ENCODE peak calls at places on chromosomes 2 and 18, in eight cellular contexts. J is stomach; Q is ovary; K is CD8-positive, alpha-beta memory T cell; D is OCI-LY7; M is body of pancreas; G is CD8-positive, alpha-beta T cell; A is GM23248. N is an unnamed sample.

GRCh38 chr2:112059671-112060070 is 4.6 kb downstream of the TMEM87B start:
- DNase-seq in J (no peak), Q (no peak), K (no peak), D (no peak), M (no peak), G (no peak), A (no peak), N (no peak)

GRCh38 chr2:24793752-24794477 is 690 bp downstream of the CENPO start:
- DNase-seq in J (no peak), Q (no peak), K (no peak), D (peak), M (no peak), G (no peak), A (peak), N (no peak)

GRCh38 chr2:237923507-237924163 is 43.2 kb upstream of the UBE2F start:
- DNase-seq in J (peak), Q (peak), K (peak), D (peak), M (peak), G (peak), A (peak), N (peak)

GRCh38 chr2:18232731-18233438 is 327.6 kb downstream of the RDH14 start:
- DNase-seq in J (no peak), Q (no peak), K (no peak), D (no peak), M (no peak), G (no peak), A (peak), N (no peak)

GRCh38 chr2:89851583-89851905 is 1160.1 kb downstream of the RPIA start:
- DNase-seq in J (no peak), Q (no peak), K (no peak), D (peak), M (no peak), G (no peak), A (no peak), N (no peak)

GRCh38 chr18:24054130-24054529 is 39.6 kb downstream of the TTC39C start:
- DNase-seq in J (no peak), Q (no peak), K (no peak), D (no peak), M (no peak), G (no peak), A (peak), N (no peak)

GRCh38 chr2:155412599-155412998 is 714.1 kb downstream of the KCNJ3 start:
- DNase-seq in J (no peak), Q (no peak), K (no peak), D (peak), M (no peak), G (no peak), A (no peak), N (no peak)

GRCh38 chr2:127681288-127681771 is 6.0 kb upstream of the LIMS2 start:
- DNase-seq in J (no peak), Q (no peak), K (no peak), D (no peak), M (no peak), G (no peak), A (peak), N (no peak)

GRCh38 chr2:234304945-234305344 is 191.9 kb downstream of the ARL4C start:
- DNase-seq in J (no peak), Q (no peak), K (no peak), D (no peak), M (no peak), G (no peak), A (peak), N (no peak)

GRCh38 chr2:128357561-128358370 is 39.1 kb upstream of the HS6ST1 start:
- DNase-seq in J (no peak), Q (no peak), K (no peak), D (no peak), M (no peak), G (no peak), A (no peak), N (no peak)

GRCh38 chr2:1727101-1727771 is 17.1 kb downstream of the PXDN start:
- DNase-seq in J (peak), Q (no peak), K (no peak), D (no peak), M (no peak), G (no peak), A (no peak), N (no peak)

GRCh38 chr2:49251766-49252165 is 97.5 kb upstream of the FSHR start:
- DNase-seq in J (no peak), Q (no peak), K (no peak), D (no peak), M (no peak), G (no peak), A (peak), N (no peak)

GRCh38 chr2:216752855-216753505 is 57.6 kb upstream of the IGFBP5 start:
- DNase-seq in J (no peak), Q (no peak), K (no peak), D (no peak), M (no peak), G (no peak), A (peak), N (no peak)

GRCh38 chr18:55096261-55097026 is 137.2 kb upstream of the CCDC68 start:
- DNase-seq in J (no peak), Q (peak), K (no peak), D (peak), M (peak), G (no peak), A (peak), N (peak)

GRCh38 chr2:100107440-100107839 is 35.0 kb downstream of the AFF3 start:
- DNase-seq in J (no peak), Q (no peak), K (no peak), D (no peak), M (no peak), G (no peak), A (no peak), N (no peak)

GRCh38 chr2:28068098-28068497 is 177.6 kb downstream of the BABAM2 start:
- DNase-seq in J (no peak), Q (no peak), K (no peak), D (no peak), M (no peak), G (no peak), A (no peak), N (no peak)

GRCh38 chr2:10300997-10301945 is 1.4 kb upstream of the HPCAL1 start:
- DNase-seq in J (no peak), Q (no peak), K (peak), D (no peak), M (no peak), G (no peak), A (no peak), N (no peak)

GRCh38 chr2:42998721-42999120 is 206.3 kb upstream of the HAAO start:
- DNase-seq in J (no peak), Q (no peak), K (no peak), D (no peak), M (no peak), G (no peak), A (no peak), N (no peak)

GRCh38 chr2:15666776-15667578 is 75.3 kb downstream of the DDX1 start:
- DNase-seq in J (no peak), Q (no peak), K (no peak), D (no peak), M (no peak), G (no peak), A (no peak), N (no peak)

GRCh38 chr2:240298803-240299709 is 136.4 kb upstream of the GPC1 start:
- DNase-seq in J (peak), Q (no peak), K (no peak), D (no peak), M (no peak), G (no peak), A (no peak), N (no peak)

GRCh38 chr2:190183535-190183934 is 121.0 kb upstream of the MSTN start:
- DNase-seq in J (no peak), Q (no peak), K (no peak), D (no peak), M (no peak), G (no peak), A (no peak), N (no peak)

GRCh38 chr2:238380785-238381184 is 45.9 kb upstream of the ASB1 start:
- DNase-seq in J (no peak), Q (no peak), K (no peak), D (no peak), M (no peak), G (no peak), A (peak), N (no peak)

GRCh38 chr2:42493468-42493884 is 306 bp downstream of the KCNG3 start:
- DNase-seq in J (no peak), Q (no peak), K (no peak), D (no peak), M (peak), G (no peak), A (no peak), N (no peak)

GRCh38 chr18:67665266-67665665 is 148.7 kb upstream of the DSEL start:
- DNase-seq in J (no peak), Q (no peak), K (no peak), D (no peak), M (no peak), G (no peak), A (peak), N (no peak)

GRCh38 chr2:65231892-65232477 is 4.4 kb downstream of the ACTR2 start:
- DNase-seq in J (no peak), Q (no peak), K (no peak), D (no peak), M (no peak), G (peak), A (peak), N (no peak)

GRCh38 chr2:114550895-114551793 is 108.7 kb downstream of the DPP10 start:
- DNase-seq in J (peak), Q (peak), K (no peak), D (peak), M (peak), G (no peak), A (peak), N (peak)
- H3K27ac ChIP-seq in J (no peak), Q (no peak), K (no peak), D (no peak), M (no peak), G (no peak), A (no peak), N (no peak)

DNA sequence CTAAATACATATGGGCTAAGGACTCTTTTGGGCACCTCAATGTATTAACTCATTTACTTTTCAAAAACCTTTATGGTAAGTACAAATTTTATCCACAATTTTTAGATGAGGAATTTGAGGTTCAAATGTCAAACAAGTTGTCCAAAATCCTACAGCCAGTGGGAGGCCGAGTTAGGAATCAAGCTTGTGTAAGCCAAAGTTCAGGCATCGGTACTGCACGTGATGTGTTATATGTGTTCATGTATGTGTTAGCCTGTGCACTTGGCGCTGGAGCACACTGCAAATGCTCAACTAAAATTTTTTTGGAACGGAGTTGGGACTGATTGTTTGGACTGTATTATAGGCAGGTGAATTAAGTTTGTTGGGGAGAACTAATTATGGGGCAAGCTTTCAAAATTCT is 22.7 kb downstream of the HK2 start:
- DNase-seq in J (no peak), Q (no peak), K (no peak), D (no peak), M (no peak), G (no peak), A (no peak), N (no peak)
- H3K27ac ChIP-seq in J (peak), Q (no peak), K (no peak), D (no peak), M (no peak), G (no peak), A (no peak), N (no peak)

DNA sequence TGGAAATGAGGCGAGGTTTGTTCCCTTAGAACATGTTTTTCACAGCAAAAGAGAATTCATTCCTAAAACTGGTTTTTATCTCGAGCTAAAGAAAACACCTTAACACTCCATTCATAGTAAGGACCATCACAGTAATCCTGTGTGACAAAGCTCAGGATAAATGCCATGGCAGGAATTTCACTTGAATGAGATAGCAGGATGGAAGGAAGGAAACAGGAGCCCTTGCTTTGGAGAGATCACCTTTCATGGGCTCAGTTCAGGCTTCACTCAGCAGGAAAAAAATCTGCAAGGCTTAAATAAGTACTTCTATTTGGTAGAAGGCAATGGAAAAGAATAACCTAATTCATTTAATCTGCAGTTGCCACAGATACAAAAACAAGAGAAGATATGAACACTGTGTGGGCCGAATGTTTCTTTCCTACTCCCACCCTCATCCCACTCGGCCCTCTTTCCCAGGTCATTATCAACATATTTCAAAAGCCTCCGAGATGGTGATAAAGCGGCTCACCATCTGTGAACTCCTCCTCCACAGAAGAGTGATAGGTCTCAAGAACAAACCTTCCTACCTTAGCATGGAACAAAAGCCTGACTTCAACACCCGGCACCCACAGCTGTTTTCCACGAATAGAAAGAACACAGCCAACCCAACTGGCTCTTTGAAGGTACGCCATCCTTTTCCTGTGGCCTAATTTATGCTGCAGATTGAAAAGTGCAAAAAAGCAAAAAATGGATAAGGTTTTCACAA is 28.9 kb downstream of the BCL2 start:
- DNase-seq in J (no peak), Q (peak), K (peak), D (no peak), M (no peak), G (peak), A (no peak), N (no peak)
- H3K27ac ChIP-seq in J (peak), Q (no peak), K (no peak), D (no peak), M (no peak), G (peak), A (no peak), N (no peak)

GRCh38 chr2:86064006-86064405 is 41.7 kb downstream of the POLR1A start:
- DNase-seq in J (no peak), Q (no peak), K (no peak), D (no peak), M (no peak), G (no peak), A (peak), N (no peak)

GRCh38 chr2:86065512-86065911 is 40.2 kb downstream of the POLR1A start:
- DNase-seq in J (no peak), Q (no peak), K (no peak), D (no peak), M (no peak), G (no peak), A (peak), N (no peak)

GRCh38 chr2:86066915-86067314 is 38.8 kb downstream of the POLR1A start:
- DNase-seq in J (no peak), Q (no peak), K (no peak), D (no peak), M (no peak), G (no peak), A (no peak), N (no peak)

GRCh38 chr2:86068098-86069047 is 37.3 kb downstream of the POLR1A start:
- DNase-seq in J (no peak), Q (no peak), K (peak), D (peak), M (peak), G (peak), A (peak), N (no peak)

DNA sequence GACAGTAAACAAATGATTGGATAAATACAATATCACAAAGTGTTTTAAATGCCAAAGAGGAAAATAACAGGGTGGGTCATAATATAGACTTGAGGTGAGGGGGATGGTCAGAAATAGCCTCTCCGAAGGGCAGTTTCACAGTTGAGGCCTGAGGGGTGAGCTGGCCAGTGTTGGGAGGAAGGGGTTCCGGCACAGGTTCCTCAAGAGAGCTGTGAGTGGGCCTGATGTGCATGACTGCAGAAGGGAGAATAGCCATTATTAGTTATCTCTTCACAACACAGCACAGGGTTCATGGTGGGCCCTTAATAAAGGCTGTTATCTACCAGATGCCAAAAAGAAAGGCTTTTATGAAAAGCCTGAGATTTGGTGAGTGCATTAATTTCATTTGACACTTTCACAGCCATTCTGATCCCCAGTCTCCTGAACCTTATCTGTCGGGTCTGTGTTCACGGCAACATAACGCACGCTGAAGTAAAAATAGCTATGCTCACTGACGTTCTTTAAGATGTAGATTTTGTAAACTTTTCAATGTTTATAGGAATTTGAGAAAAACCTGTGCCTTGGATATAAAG is 39.6 kb downstream of the POLR1A start:
- DNase-seq in J (no peak), Q (no peak), K (no peak), D (no peak), M (no peak), G (no peak), A (no peak), N (no peak)
- H3K27ac ChIP-seq in J (peak), Q (peak), K (no peak), D (no peak), M (no peak), G (no peak), A (peak), N (no peak)

DNA sequence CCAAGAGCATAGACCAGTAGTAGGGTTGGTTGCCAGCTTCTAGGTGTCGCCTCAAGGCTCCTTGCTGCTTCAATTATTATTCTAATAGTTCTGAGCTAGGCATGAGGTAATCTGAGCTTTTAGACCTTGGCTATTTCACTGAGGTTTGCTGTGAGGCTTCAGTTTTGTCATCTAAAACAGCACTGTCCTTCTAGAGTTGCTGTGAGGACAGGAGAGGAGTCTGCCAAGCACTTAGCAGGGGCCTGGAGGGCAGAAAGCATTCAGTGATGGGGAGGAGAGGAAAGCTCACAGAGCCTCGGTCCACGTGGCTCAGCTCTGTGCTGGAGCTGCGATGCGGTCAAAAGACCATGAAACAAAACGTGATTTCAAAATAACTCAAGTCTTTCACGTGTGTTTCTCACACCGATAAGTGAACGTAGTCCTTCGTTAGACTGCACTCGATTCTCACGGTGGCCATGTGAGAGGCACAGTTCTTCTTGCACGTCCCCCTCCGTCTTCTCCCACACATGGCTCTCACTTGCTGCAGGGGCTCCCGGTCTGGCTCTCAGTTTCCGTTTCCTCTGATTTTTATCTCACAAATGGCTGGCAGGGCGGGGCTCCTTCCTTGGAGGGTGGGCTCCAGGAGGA is 113.7 kb downstream of the B3GNT2 start:
- DNase-seq in J (no peak), Q (no peak), K (peak), D (no peak), M (no peak), G (no peak), A (no peak), N (no peak)
- H3K27ac ChIP-seq in J (no peak), Q (no peak), K (peak), D (no peak), M (no peak), G (no peak), A (no peak), N (no peak)

DNA sequence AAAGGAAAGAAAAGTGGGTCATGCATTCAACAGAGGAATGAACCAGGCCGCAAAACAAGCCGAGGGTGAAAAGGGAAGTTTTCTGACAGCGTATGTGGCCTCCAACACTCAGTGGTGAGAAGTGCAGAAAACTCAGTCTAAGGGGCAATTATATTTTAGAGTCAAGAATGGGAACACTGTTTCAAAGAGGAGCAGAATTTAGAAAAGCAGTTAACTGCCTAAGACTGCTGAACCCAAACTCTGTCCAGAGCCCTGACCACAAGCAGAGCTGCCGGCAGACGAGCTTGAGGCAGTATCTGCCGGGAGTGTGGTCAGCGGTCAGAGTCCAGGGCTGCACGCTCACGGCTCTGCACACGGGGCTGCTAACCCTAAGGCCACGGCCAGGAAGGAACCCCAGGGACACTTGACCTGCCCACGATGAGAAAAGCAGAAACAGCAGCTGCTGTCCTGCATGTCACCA is 347.0 kb upstream of the ID2 start:
- DNase-seq in J (no peak), Q (no peak), K (no peak), D (no peak), M (no peak), G (no peak), A (no peak), N (no peak)
- H3K27ac ChIP-seq in J (no peak), Q (no peak), K (no peak), D (no peak), M (no peak), G (no peak), A (no peak), N (no peak)